ENCODE peak calls at places on chromosomes 6 and 20, in ten cellular contexts. Q is Daoy; U is SK-N-DZ; S is stimulated activated CD4-positive, alpha-beta T cell treated with anti-CD3 and anti-CD28 coated beads, Interleukin-1b, Interleukin-23, amount 100 ng/mL, for 24 hours; K is NCI-H748 treated with DMSO at 0.1 percent for 48 hours; M is aorta; J is T-helper 1 cell; F is osteocyte; T is NCI-H1105; R is activated T-helper 1 cell treated with anti-CD3 and anti-CD28 coated beads, Interleukin-2, amount 50 U/mL, for 16 hours. Z is an unnamed sample.
A peak's percentile ranks its signal among the peaks of the same experiment; 100 is the strongest.

GRCh38 chr6:93040375-93040774 is 379.0 kb downstream of the EPHA7 start:
- DNase-seq in K (no peak), U (no peak), T (no peak), J (no peak), R (no peak), Q (peak; percentile 31), M (no peak), F (no peak), S (no peak), Z (no peak)

GRCh38 chr6:52591832-52592231 is 15.0 kb upstream of the TRAM2 start:
- DNase-seq in J (no peak), R (no peak), T (no peak), F (no peak), K (no peak), U (no peak), M (no peak), Q (no peak), S (no peak), Z (no peak)

GRCh38 chr20:4887586-4887985 is 113.7 kb downstream of the SLC23A2 start:
- DNase-seq in Q (no peak), T (no peak), S (no peak), U (no peak), J (no peak), R (no peak), K (no peak), F (no peak), M (no peak), Z (no peak)

GRCh38 chr20:57083072-57083471 is 183.4 kb downstream of the BMP7 start:
- DNase-seq in K (no peak), F (no peak), J (no peak), S (no peak), U (no peak), M (no peak), Q (no peak), T (no peak), R (no peak), Z (no peak)

GRCh38 chr6:1744543-1744942 is 134.8 kb downstream of the FOXC1 start:
- DNase-seq in R (no peak), Q (no peak), J (no peak), U (no peak), M (no peak), S (no peak), T (no peak), K (no peak), F (no peak), Z (no peak)

GRCh38 chr20:41078329-41078728 is 49.7 kb downstream of the TOP1 start:
- DNase-seq in U (peak; percentile 63), F (no peak), R (no peak), S (no peak), J (no peak), M (no peak), Q (no peak), K (no peak), T (no peak), Z (no peak)

GRCh38 chr6:3259491-3259958 is 778 bp downstream of the PSMG4 start:
- DNase-seq in S (peak; percentile 35), K (peak; percentile 41), Q (peak; percentile 59), F (no peak), U (peak; percentile 48), J (no peak), T (peak; percentile 29), R (no peak), M (peak; percentile 77), Z (no peak)

GRCh38 chr20:46084805-46085792 is 4.7 kb downstream of the NCOA5 start:
- DNase-seq in J (no peak), M (no peak), U (no peak), R (no peak), T (peak; percentile 62), Q (peak; percentile 40), K (peak; percentile 79), F (no peak), S (no peak), Z (no peak)

GRCh38 chr20:2825770-2826169 is 9.6 kb downstream of the TMEM239 start:
- DNase-seq in T (no peak), Q (no peak), R (no peak), K (no peak), F (no peak), M (no peak), U (no peak), J (no peak), S (no peak), Z (no peak)

GRCh38 chr6:114200896-114201295 is 141.9 kb downstream of the HS3ST5 start:
- DNase-seq in S (no peak), M (no peak), J (no peak), T (no peak), U (no peak), R (no peak), K (no peak), Q (no peak), F (no peak), Z (no peak)

GRCh38 chr6:49668083-49668511 is 31.5 kb upstream of the RHAG start:
- DNase-seq in Q (no peak), F (no peak), S (no peak), J (no peak), U (no peak), K (no peak), T (no peak), M (no peak), R (no peak), Z (no peak)

GRCh38 chr6:80517525-80517924 is 411.1 kb downstream of the BCKDHB start:
- DNase-seq in M (no peak), T (no peak), R (no peak), Q (no peak), J (no peak), K (no peak), S (no peak), F (no peak), U (no peak), Z (no peak)

GRCh38 chr20:3340443-3340842 is 67.0 kb downstream of the DNAAF9 start:
- DNase-seq in F (no peak), T (no peak), Q (no peak), K (no peak), J (no peak), U (no peak), M (no peak), S (no peak), R (no peak), Z (no peak)

GRCh38 chr6:17724341-17724740 is 17.6 kb upstream of the NUP153 start:
- DNase-seq in F (no peak), S (no peak), Q (no peak), M (no peak), T (no peak), U (no peak), J (no peak), K (no peak), R (no peak), Z (no peak)

GRCh38 chr6:57004292-57004691 is 42.2 kb upstream of the KIAA1586 start:
- DNase-seq in R (no peak), U (no peak), T (no peak), M (no peak), K (no peak), J (no peak), Q (no peak), F (no peak), S (no peak), Z (no peak)

GRCh38 chr6:135910943-135911618 is 59.6 kb downstream of the PDE7B start:
- DNase-seq in J (no peak), U (no peak), S (no peak), F (no peak), K (peak; percentile 10), T (no peak), M (no peak), Q (no peak), R (no peak), Z (no peak)

GRCh38 chr20:60078351-60079250 is 120.4 kb downstream of the CDH26 start:
- DNase-seq in R (no peak), M (no peak), Q (no peak), U (no peak), S (no peak), T (no peak), K (no peak), J (no peak), F (no peak), Z (no peak)

GRCh38 chr6:25883991-25884390 is 9.9 kb upstream of the SLC17A3 start:
- DNase-seq in Q (no peak), F (no peak), K (no peak), J (no peak), M (no peak), R (no peak), U (no peak), S (no peak), T (no peak), Z (no peak)

Z was measured in T-cell.